ENCODE peak calls at places on chromosomes 16 and 17, in four cellular contexts. O is posterior vena cava, F is NCI-H1105, I is AG08396. A is an unnamed sample.

GRCh38 chr16:24771779-24772157 is 42.3 kb downstream of the TNRC6A start:
- DNase-seq in I (no peak), O (no peak), F (no peak), A (no peak)

GRCh38 chr16:80570106-80570478 is 29.3 kb downstream of the DYNLRB2 start:
- DNase-seq in F (no peak), O (no peak), I (peak), A (no peak)

GRCh38 chr17:8430966-8431365 is 4.7 kb upstream of the NDEL1 start:
- DNase-seq in F (no peak), O (peak), I (peak), A (peak)

GRCh38 chr16:13171313-13171712 is 269.9 kb downstream of the SHISA9 start:
- DNase-seq in F (no peak), I (no peak), O (no peak), A (no peak)

GRCh38 chr17:9054611-9055010 is 33.3 kb downstream of the NTN1 start:
- DNase-seq in O (peak), F (no peak), I (no peak), A (no peak)

GRCh38 chr17:76388966-76389888 is 4.8 kb downstream of the SPHK1 start:
- DNase-seq in F (no peak), O (no peak), I (no peak), A (peak)

GRCh38 chr17:10384175-10384574 is 11.4 kb upstream of the MYH13 start:
- DNase-seq in F (no peak), O (no peak), I (no peak), A (peak)

GRCh38 chr16:20735504-20735903 is 6.1 kb downstream of the THUMPD1 start:
- DNase-seq in I (no peak), O (no peak), F (no peak), A (no peak)

GRCh38 chr17:8223356-8224063 is 13.1 kb upstream of the AURKB start:
- DNase-seq in F (peak), I (peak), O (peak), A (peak)

GRCh38 chr16:85543536-85543935 is 69.6 kb upstream of the GSE1 start:
- DNase-seq in I (no peak), F (no peak), O (no peak), A (no peak)

GRCh38 chr17:6843241-6843890 is 11.8 kb upstream of the TEKT1 start:
- DNase-seq in F (peak), O (no peak), I (peak), A (peak)

GRCh38 chr17:42895185-42895555 is 5.4 kb upstream of the G6PC1 start:
- DNase-seq in F (no peak), O (peak), I (peak), A (peak)

GRCh38 chr16:89119161-89119621 is 25.5 kb downstream of the ACSF3 start:
- DNase-seq in I (no peak), F (no peak), O (peak), A (no peak)

GRCh38 chr16:52914428-52914827 is 138.3 kb downstream of the CHD9NB start:
- DNase-seq in F (no peak), O (no peak), I (no peak), A (no peak)

GRCh38 chr16:11986521-11987057 is 10.1 kb downstream of the SNX29 start:
- DNase-seq in F (no peak), O (no peak), I (no peak), A (no peak)

GRCh38 chr16:69049146-69049545 is 56.3 kb upstream of the HAS3 start:
- DNase-seq in I (peak), F (no peak), O (no peak), A (peak)

GRCh38 chr17:56174421-56174820 is 21.1 kb downstream of the ANKFN1 start:
- DNase-seq in O (no peak), F (no peak), I (no peak), A (no peak)

GRCh38 chr17:57662644-57663308 is 82.3 kb downstream of the CCDC182 start:
- DNase-seq in F (peak), I (peak), O (peak), A (peak)

GRCh38 chr17:65662166-65662565 is 100.7 kb upstream of the AXIN2 start:
- DNase-seq in I (peak), O (no peak), F (no peak), A (peak)

GRCh38 chr17:79612468-79613194 is 1.8 kb upstream of the RBFOX3 start:
- DNase-seq in O (no peak), F (no peak), I (peak), A (peak)

GRCh38 chr16:17328971-17329370 is 141.8 kb downstream of the XYLT1 start:
- DNase-seq in F (no peak), I (no peak), O (no peak), A (no peak)

GRCh38 chr17:58313815-58314705 is 14.5 kb downstream of the TSPOAP1 start:
- DNase-seq in O (peak), F (no peak), I (no peak), A (no peak)

GRCh38 chr16:85213926-85214294 is 101.6 kb upstream of the CIBAR2 start:
- DNase-seq in F (no peak), I (no peak), O (no peak), A (no peak)

GRCh38 chr16:68369697-68370096 is 58.9 kb downstream of the PRMT7 start:
- DNase-seq in F (no peak), I (no peak), O (no peak), A (no peak)

GRCh38 chr16:1771072-1771863 is at the start of gene NME3:
- DNase-seq in F (no peak), O (peak), I (peak), A (peak)

GRCh38 chr17:69949931-69950330 is 125.1 kb upstream of the KCNJ16 start:
- DNase-seq in F (no peak), I (no peak), O (no peak), A (no peak)

GRCh38 chr17:67503184-67503583 is 126.1 kb downstream of the PITPNC1 start:
- DNase-seq in O (no peak), I (no peak), F (no peak), A (no peak)

GRCh38 chr17:31877911-31878702 is 19.1 kb upstream of the COPRS start:
- DNase-seq in F (no peak), I (no peak), O (no peak), A (no peak)

GRCh38 chr17:2239882-2240430 is 63.6 kb downstream of the SMG6 start:
- DNase-seq in I (peak), O (peak), F (no peak), A (peak)

GRCh38 chr16:3183445-3184139 is 4.4 kb upstream of the OR1F1 start:
- DNase-seq in I (no peak), F (no peak), O (no peak), A (no peak)

GRCh38 chr17:7084058-7084457 is 4.0 kb upstream of the CLEC10A start:
- DNase-seq in I (no peak), F (no peak), O (no peak), A (no peak)

GRCh38 chr16:31877876-31878642 is 4.5 kb downstream of the ZNF267 start:
- DNase-seq in O (no peak), F (no peak), I (no peak), A (no peak)

GRCh38 chr16:3032624-3033023 is 4.1 kb downstream of the BICDL2 start:
- DNase-seq in F (no peak), O (no peak), I (no peak), A (no peak)

GRCh38 chr17:49646391-49647255 is 31.3 kb downstream of the SPOP start:
- DNase-seq in F (no peak), O (no peak), I (peak), A (peak)

GRCh38 chr17:29615492-29616299 is 7.0 kb downstream of the CORO6 start:
- DNase-seq in O (peak), F (peak), I (peak), A (peak)

GRCh38 chr16:90015586-90016338 is 3.5 kb downstream of the DBNDD1 start:
- DNase-seq in F (no peak), O (no peak), I (no peak), A (no peak)

GRCh38 chr17:72338304-72338703 is 217.5 kb downstream of the SOX9 start:
- DNase-seq in I (no peak), O (no peak), F (no peak), A (no peak)

GRCh38 chr16:4700997-4701743 is 7.8 kb downstream of the NUDT16L1 start:
- DNase-seq in I (no peak), O (no peak), F (no peak), A (no peak)

GRCh38 chr17:49577978-49578893 is 2.6 kb downstream of the NXPH3 start:
- DNase-seq in O (no peak), F (no peak), I (no peak), A (no peak)

GRCh38 chr16:19463468-19464315 is 46.0 kb downstream of the TMC5 start:
- DNase-seq in I (no peak), O (no peak), F (no peak), A (no peak)